ENCODE peak calls at places on chromosome 12, in ten cellular contexts. H, F, R, J, Q, O, A, P, V and W are unnamed samples.

GRCh38 chr12:990308-990648 is 745 bp upstream of the ERC1 start:
- DNase-seq in F (no peak), J (peak), A (no peak), P (no peak), V (peak), Q (peak), O (peak), R (peak), H (no peak), W (peak)

GRCh38 chr12:9244894-9245293 is 36.7 kb upstream of the PZP start:
- DNase-seq in R (peak), A (no peak), Q (peak), P (no peak), H (no peak), O (peak), V (peak), F (no peak), J (no peak), W (peak)

GRCh38 chr12:53944209-53944608 is 5.6 kb downstream of the HOXC13 start:
- DNase-seq in O (no peak), R (no peak), V (no peak), J (no peak), P (no peak), H (no peak), F (no peak), Q (no peak), A (no peak), W (no peak)

GRCh38 chr12:106783515-106783914 is 9.0 kb downstream of the RIC8B start:
- DNase-seq in A (no peak), O (no peak), R (no peak), F (no peak), Q (no peak), V (no peak), P (no peak), J (no peak), H (no peak), W (no peak)

GRCh38 chr12:49838973-49839633 is 3.8 kb downstream of the BCDIN3D start:
- DNase-seq in Q (no peak), V (peak), F (no peak), A (peak), O (peak), J (peak), R (no peak), H (no peak), P (peak), W (no peak)

GRCh38 chr12:57092876-57093411 is 4.0 kb downstream of the NAB2 start:
- DNase-seq in H (no peak), F (no peak), J (no peak), Q (no peak), R (no peak), A (no peak), V (no peak), O (no peak), P (no peak), W (no peak)

GRCh38 chr12:55908726-55909512 is 18.8 kb downstream of the PYM1 start:
- DNase-seq in F (no peak), O (no peak), J (no peak), P (no peak), R (no peak), H (no peak), A (no peak), Q (no peak), V (no peak), W (no peak)

GRCh38 chr12:110639336-110640178 is 25.6 kb downstream of the TCTN1 start:
- DNase-seq in V (no peak), R (no peak), J (no peak), O (no peak), P (no peak), Q (no peak), H (no peak), A (no peak), F (no peak), W (no peak)

GRCh38 chr12:111761099-111761498 is 5.6 kb upstream of the ALDH2 start:
- DNase-seq in A (no peak), F (no peak), J (no peak), V (no peak), P (no peak), R (no peak), O (no peak), H (no peak), Q (no peak), W (no peak)

GRCh38 chr12:119901670-119902069 is 24.6 kb upstream of the CIT start:
- DNase-seq in H (no peak), A (no peak), J (no peak), P (no peak), O (no peak), Q (no peak), F (no peak), V (no peak), R (no peak), W (no peak)

GRCh38 chr12:51345681-51346080 is 798 bp downstream of the CELA1 start:
- DNase-seq in H (no peak), Q (no peak), V (no peak), O (no peak), P (no peak), J (no peak), R (no peak), F (no peak), A (no peak), W (no peak)

GRCh38 chr12:120453977-120454376 is 7.7 kb downstream of the GATC start:
- DNase-seq in A (no peak), F (no peak), J (no peak), V (no peak), Q (no peak), P (peak), O (peak), H (no peak), R (no peak), W (no peak)

GRCh38 chr12:50458606-50459005 is 46.2 kb upstream of the DIP2B start:
- DNase-seq in R (no peak), O (no peak), J (no peak), Q (no peak), V (no peak), F (no peak), H (no peak), P (no peak), A (no peak), W (no peak)